ENCODE peak calls at places on chromosome 5, in six cellular contexts. V is GM23338, O is H1, N is neural progenitor cell, Y is mammary epithelial cell, Q is fibroblast of lung. C is an unnamed sample.
A peak's percentile ranks its signal among the peaks of the same experiment; 100 is the strongest.

GRCh38 chr5:10229306-10230048 is 20.2 kb downstream of the ATPSCKMT start:
- DNase-seq in Y (peak; percentile 27), O (no peak), Q (peak; percentile 39), N (no peak), V (peak; percentile 18), C (no peak)

GRCh38 chr5:107359033-107359915 is 311.5 kb downstream of the EFNA5 start:
- DNase-seq in V (no peak), Q (peak; percentile 70), Y (peak; percentile 19), N (no peak), O (no peak), C (no peak)

GRCh38 chr5:61409568-61409967 is 77.5 kb downstream of the ZSWIM6 start:
- DNase-seq in O (no peak), Q (peak; percentile 93), V (no peak), N (no peak), Y (peak; percentile 88), C (peak; percentile 82)

GRCh38 chr5:139738777-139739611 is 56.6 kb upstream of the PSD2 start:
- DNase-seq in V (no peak), Q (no peak), O (no peak), N (no peak), Y (peak; percentile 66), C (no peak)

GRCh38 chr5:61332369-61332745 is 299 bp downstream of the ZSWIM6 start:
- DNase-seq in Y (peak; percentile 26), N (peak; percentile 79), O (no peak), Q (no peak), V (peak; percentile 53), C (peak; percentile 43)

GRCh38 chr5:101431201-101431600 is 528.1 kb upstream of the ST8SIA4 start:
- DNase-seq in V (no peak), Y (no peak), N (no peak), O (no peak), Q (no peak), C (no peak)

GRCh38 chr5:101878190-101878589 is 417.9 kb downstream of the SLCO4C1 start:
- DNase-seq in Q (no peak), O (no peak), Y (no peak), N (no peak), V (no peak), C (no peak)

GRCh38 chr5:38835887-38836286 is 9.9 kb upstream of the OSMR start:
- DNase-seq in Y (no peak), N (peak; percentile 3), O (no peak), Q (peak; percentile 34), V (no peak), C (peak; percentile 37)

GRCh38 chr5:151739939-151740335 is 18.5 kb downstream of the ATOX1 start:
- DNase-seq in O (no peak), V (peak; percentile 66), Y (peak; percentile 48), N (peak; percentile 13), Q (peak; percentile 81), C (peak; percentile 98)

GRCh38 chr5:109411627-109412026 is 1.9 kb upstream of the PJA2 start:
- DNase-seq in N (no peak), Y (peak; percentile 89), Q (peak; percentile 95), V (no peak), O (no peak), C (no peak)

GRCh38 chr5:39216621-39217020 is 2.7 kb downstream of the FYB1 start:
- DNase-seq in V (no peak), O (no peak), Q (no peak), N (no peak), Y (no peak), C (no peak)

GRCh38 chr5:78613151-78613533 is 35.4 kb downstream of the LHFPL2 start:
- DNase-seq in O (no peak), Q (no peak), V (no peak), N (no peak), Y (no peak), C (no peak)

DNA sequence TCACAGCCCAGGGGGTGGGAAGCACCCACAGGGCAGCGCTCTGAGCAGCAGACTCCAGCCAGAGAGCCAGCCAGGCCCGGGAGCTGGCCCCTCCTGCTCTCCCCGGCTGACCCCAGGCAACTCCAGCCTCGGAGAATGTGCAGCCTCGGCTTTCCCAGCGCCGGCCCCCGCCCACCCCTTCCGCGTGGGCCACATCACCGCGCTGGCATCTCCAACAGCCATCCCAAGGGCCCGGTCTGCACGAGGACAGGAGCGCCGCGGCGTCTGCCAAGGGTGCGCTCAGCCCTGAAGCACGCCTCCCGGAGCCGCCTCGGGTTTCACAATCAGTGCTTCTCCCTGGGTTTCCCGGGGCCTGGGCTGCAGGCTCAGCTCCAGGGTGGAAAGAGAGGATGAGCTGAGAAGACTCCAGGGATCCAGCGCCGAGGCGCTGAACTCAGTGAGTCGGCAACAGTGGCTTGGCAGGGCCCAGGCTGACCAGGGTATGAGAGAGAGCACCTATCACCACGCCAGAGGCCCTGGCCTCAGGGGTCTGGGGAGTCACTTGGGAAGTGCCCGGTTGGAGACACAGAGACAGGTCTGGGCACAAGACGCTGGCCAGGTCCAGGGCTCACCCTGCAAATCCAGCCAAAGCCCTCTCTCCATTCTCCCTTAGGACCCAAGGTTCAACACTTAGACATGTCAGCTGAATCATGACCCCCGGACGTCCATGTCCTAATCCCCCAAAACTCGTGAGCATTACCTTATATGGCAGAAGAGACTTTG is 79.6 kb downstream of the ADAMTS2 start:
- DNase-seq in O (peak; percentile 71), V (peak; percentile 52), N (peak; percentile 51), Y (peak; percentile 9), Q (peak; percentile 99), C (peak; percentile 56)
- H3K4me1 ChIP-seq in O (peaks cover 6% of the 10 kb centered on the region), V (no peaks in the 10 kb centered on the region), N (peaks cover 15% of the 10 kb centered on the region), Y (no peaks in the 10 kb centered on the region), Q (peaks cover 60% of the 10 kb centered on the region), C (no peaks in the 10 kb centered on the region)

GRCh38 chr5:73519531-73520283 is 21.5 kb downstream of the BTF3 start:
- DNase-seq in O (peak; percentile 79), Y (peak; percentile 81), V (peak; percentile 93), N (peak; percentile 86), Q (peak; percentile 85), C (peak; percentile 94)
- H3K4me2 ChIP-seq in O (no peak overlapping the region), Y (peak overlapping the region; percentile 34), V (peak overlapping the region; percentile 44), N (no peak overlapping the region), Q (no peak overlapping the region), C (no peak overlapping the region)

GRCh38 chr5:56837956-56838355 is 22.6 kb downstream of the MAP3K1 start:
- DNase-seq in O (no peak), Y (no peak), V (no peak), N (no peak), Q (no peak), C (no peak)
- H3K4me1 ChIP-seq in O (peaks cover 1% of the 10 kb centered on the region), Y (peaks cover 5% of the 10 kb centered on the region), V (peaks cover 45% of the 10 kb centered on the region), N (peaks cover 16% of the 10 kb centered on the region), Q (peaks cover 3% of the 10 kb centered on the region), C (peaks cover 4% of the 10 kb centered on the region)

GRCh38 chr5:56330806-56331205 is 97.7 kb upstream of the ANKRD55 start:
- DNase-seq in O (no peak), N (no peak), Y (no peak), V (no peak), Q (no peak), C (no peak)
- H3K4me2 ChIP-seq in O (no peak overlapping the region), N (no peak overlapping the region), Y (no peak overlapping the region), V (no peak overlapping the region), Q (no peak overlapping the region), C (no peak overlapping the region)

GRCh38 chr5:95959051-95959963 is 2.3 kb downstream of the ELL2 start:
- DNase-seq in V (peak; percentile 27), O (no peak), N (peak; percentile 7), Y (peak; percentile 32), Q (peak; percentile 48), C (no peak)

GRCh38 chr5:95959964-95960801 is 1.5 kb downstream of the ELL2 start:
- DNase-seq in N (peak; percentile 11), Q (peak; percentile 62), O (no peak), V (no peak), Y (peak; percentile 19), C (no peak)

GRCh38 chr5:95961617-95962474 is at the start of gene ELL2:
- DNase-seq in Q (peak; percentile 99), Y (peak; percentile 100), V (peak; percentile 100), O (peak; percentile 93), N (peak; percentile 97), C (peak; percentile 100)

GRCh38 chr5:95962475-95962773 is 773 bp upstream of the ELL2 start:
- DNase-seq in O (no peak), V (no peak), Q (no peak), Y (no peak), N (no peak), C (no peak)

GRCh38 chr5:95960802-95961616 is 642 bp downstream of the ELL2 start:
- DNase-seq in V (peak; percentile 86), O (peak; percentile 88), Y (peak; percentile 74), N (peak; percentile 90), Q (peak; percentile 79), C (peak; percentile 89)
- H3K4me1 ChIP-seq in V (peaks cover 45% of the 10 kb centered on the region), O (peaks cover 15% of the 10 kb centered on the region), Y (peaks cover 40% of the 10 kb centered on the region), N (peaks cover 33% of the 10 kb centered on the region), Q (peaks cover 2% of the 10 kb centered on the region), C (peaks cover 22% of the 10 kb centered on the region)

DNA sequence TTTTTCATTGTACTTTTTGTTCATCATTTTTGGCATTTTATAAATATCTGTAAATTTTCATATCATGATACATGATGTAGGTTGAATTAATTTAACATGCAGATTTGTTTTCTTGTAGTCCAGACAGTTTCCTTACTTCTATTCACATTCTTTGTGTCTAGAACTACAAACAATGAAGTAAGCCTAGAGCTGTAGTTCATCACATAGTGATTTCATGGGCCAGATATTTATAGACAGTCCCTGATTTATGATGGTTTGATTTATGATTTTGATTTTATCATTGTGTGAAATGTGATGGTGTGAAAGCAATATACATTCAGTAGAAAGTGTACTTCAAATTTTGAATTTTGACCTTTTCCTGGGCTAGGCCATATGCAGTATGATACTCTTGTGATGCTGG is 139.0 kb downstream of the ARHGEF28 start:
- DNase-seq in Q (no peak), N (no peak), Y (no peak), V (no peak), O (no peak), C (no peak)
- H3K4me2 ChIP-seq in Q (no peak overlapping the region), N (no peak overlapping the region), Y (peak overlapping the region; percentile 32), V (no peak overlapping the region), O (no peak overlapping the region), C (no peak overlapping the region)

C was measured in mesendoderm.